ENCODE peak calls at places on chromosome 3, in nine cellular contexts. One of them, this sample, is unnamed.

GRCh38 chr3:74605437-74605836 is 9.0 kb downstream of the CNTN3 start:
- DNase-seq in transverse colon: no peak
- DNase-seq in IMR-90: no peak
- DNase-seq in RPMI8226: no peak
- DNase-seq in effector memory CD4-positive, alpha-beta T cell: no peak
- DNase-seq in NCI-H1694 treated with DMSO at 0.1 percent for 48 hours: no peak
- DNase-seq in right cardiac atrium: no peak
- DNase-seq in EL: no peak
- DNase-seq in memory B cell: no peak
- DNase-seq in this sample: no peak

GRCh38 chr3:25033407-25034029 is 394.5 kb upstream of the RARB start:
- DNase-seq in EL: peak; percentile 48
- DNase-seq in right cardiac atrium: peak; percentile 71
- DNase-seq in effector memory CD4-positive, alpha-beta T cell: no peak
- DNase-seq in transverse colon: peak; percentile 11
- DNase-seq in RPMI8226: peak; percentile 61
- DNase-seq in IMR-90: peak; percentile 6
- DNase-seq in NCI-H1694 treated with DMSO at 0.1 percent for 48 hours: peak; percentile 66
- DNase-seq in memory B cell: no peak
- DNase-seq in this sample: peak; percentile 18

GRCh38 chr3:12286927-12287726 is 1.7 kb upstream of the PPARG start:
- DNase-seq in memory B cell: no peak
- DNase-seq in RPMI8226: no peak
- DNase-seq in transverse colon: peak; percentile 58
- DNase-seq in EL: peak; percentile 26
- DNase-seq in IMR-90: no peak
- DNase-seq in right cardiac atrium: peak; percentile 69
- DNase-seq in NCI-H1694 treated with DMSO at 0.1 percent for 48 hours: no peak
- DNase-seq in effector memory CD4-positive, alpha-beta T cell: no peak
- DNase-seq in this sample: no peak

GRCh38 chr3:12370758-12371157 is 81.9 kb downstream of the PPARG start:
- DNase-seq in right cardiac atrium: no peak
- DNase-seq in EL: peak; percentile 18
- DNase-seq in effector memory CD4-positive, alpha-beta T cell: no peak
- DNase-seq in memory B cell: no peak
- DNase-seq in transverse colon: peak; percentile 33
- DNase-seq in IMR-90: peak; percentile 36
- DNase-seq in NCI-H1694 treated with DMSO at 0.1 percent for 48 hours: no peak
- DNase-seq in RPMI8226: no peak
- DNase-seq in this sample: no peak

GRCh38 chr3:152518346-152518745 is 249.6 kb downstream of the MBNL1 start:
- DNase-seq in EL: no peak
- DNase-seq in effector memory CD4-positive, alpha-beta T cell: no peak
- DNase-seq in transverse colon: no peak
- DNase-seq in RPMI8226: no peak
- DNase-seq in memory B cell: no peak
- DNase-seq in NCI-H1694 treated with DMSO at 0.1 percent for 48 hours: no peak
- DNase-seq in right cardiac atrium: no peak
- DNase-seq in IMR-90: no peak
- DNase-seq in this sample: no peak

GRCh38 chr3:149575213-149575961 is 82.4 kb downstream of the WWTR1 start:
- DNase-seq in effector memory CD4-positive, alpha-beta T cell: no peak
- DNase-seq in memory B cell: no peak
- DNase-seq in RPMI8226: no peak
- DNase-seq in NCI-H1694 treated with DMSO at 0.1 percent for 48 hours: no peak
- DNase-seq in IMR-90: peak; percentile 95
- DNase-seq in transverse colon: no peak
- DNase-seq in right cardiac atrium: peak; percentile 79
- DNase-seq in EL: peak; percentile 95
- DNase-seq in this sample: no peak

GRCh38 chr3:33372218-33373081 is 67.8 kb downstream of the UBP1 start:
- DNase-seq in IMR-90: peak; percentile 73
- DNase-seq in effector memory CD4-positive, alpha-beta T cell: no peak
- DNase-seq in EL: peak; percentile 77
- DNase-seq in right cardiac atrium: no peak
- DNase-seq in RPMI8226: peak; percentile 59
- DNase-seq in memory B cell: peak; percentile 42
- DNase-seq in transverse colon: peak; percentile 30
- DNase-seq in NCI-H1694 treated with DMSO at 0.1 percent for 48 hours: peak; percentile 12
- DNase-seq in this sample: no peak

GRCh38 chr3:57755368-57756021 is 614 bp upstream of the SLMAP start:
- DNase-seq in EL: peak; percentile 48
- DNase-seq in right cardiac atrium: peak; percentile 69
- DNase-seq in transverse colon: peak; percentile 60
- DNase-seq in effector memory CD4-positive, alpha-beta T cell: no peak
- DNase-seq in NCI-H1694 treated with DMSO at 0.1 percent for 48 hours: no peak
- DNase-seq in memory B cell: peak; percentile 8
- DNase-seq in IMR-90: peak; percentile 38
- DNase-seq in RPMI8226: peak; percentile 37
- DNase-seq in this sample: peak; percentile 66

GRCh38 chr3:145022447-145022846 is 1050.8 kb downstream of the DIPK2A start:
- DNase-seq in effector memory CD4-positive, alpha-beta T cell: no peak
- DNase-seq in right cardiac atrium: no peak
- DNase-seq in transverse colon: no peak
- DNase-seq in NCI-H1694 treated with DMSO at 0.1 percent for 48 hours: no peak
- DNase-seq in memory B cell: no peak
- DNase-seq in IMR-90: no peak
- DNase-seq in RPMI8226: no peak
- DNase-seq in EL: no peak
- DNase-seq in this sample: no peak

GRCh38 chr3:42640771-42641370 is 12.6 kb upstream of the ZBTB47 start:
- DNase-seq in right cardiac atrium: no peak
- DNase-seq in memory B cell: no peak
- DNase-seq in NCI-H1694 treated with DMSO at 0.1 percent for 48 hours: no peak
- DNase-seq in RPMI8226: no peak
- DNase-seq in effector memory CD4-positive, alpha-beta T cell: no peak
- DNase-seq in IMR-90: no peak
- DNase-seq in EL: no peak
- DNase-seq in transverse colon: no peak
- DNase-seq in this sample: no peak

GRCh38 chr3:100556656-100557310 is 52.6 kb upstream of the ADGRG7 start:
- DNase-seq in IMR-90: peak; percentile 74
- DNase-seq in transverse colon: no peak
- DNase-seq in RPMI8226: no peak
- DNase-seq in NCI-H1694 treated with DMSO at 0.1 percent for 48 hours: no peak
- DNase-seq in effector memory CD4-positive, alpha-beta T cell: no peak
- DNase-seq in right cardiac atrium: no peak
- DNase-seq in memory B cell: no peak
- DNase-seq in EL: peak; percentile 57
- DNase-seq in this sample: no peak

GRCh38 chr3:186316666-186317260 is 45.3 kb downstream of the DGKG start:
- DNase-seq in memory B cell: no peak
- DNase-seq in effector memory CD4-positive, alpha-beta T cell: no peak
- DNase-seq in NCI-H1694 treated with DMSO at 0.1 percent for 48 hours: no peak
- DNase-seq in IMR-90: no peak
- DNase-seq in EL: no peak
- DNase-seq in right cardiac atrium: no peak
- DNase-seq in RPMI8226: no peak
- DNase-seq in transverse colon: no peak
- DNase-seq in this sample: no peak

GRCh38 chr3:31977736-31978135 is 3.3 kb downstream of the OSBPL10 start:
- DNase-seq in memory B cell: no peak
- DNase-seq in IMR-90: no peak
- DNase-seq in NCI-H1694 treated with DMSO at 0.1 percent for 48 hours: no peak
- DNase-seq in transverse colon: no peak
- DNase-seq in RPMI8226: no peak
- DNase-seq in right cardiac atrium: no peak
- DNase-seq in effector memory CD4-positive, alpha-beta T cell: no peak
- DNase-seq in EL: no peak
- DNase-seq in this sample: no peak

GRCh38 chr3:69527498-69527897 is 141.6 kb upstream of the FRMD4B start:
- DNase-seq in RPMI8226: no peak
- DNase-seq in memory B cell: no peak
- DNase-seq in IMR-90: no peak
- DNase-seq in EL: no peak
- DNase-seq in effector memory CD4-positive, alpha-beta T cell: no peak
- DNase-seq in NCI-H1694 treated with DMSO at 0.1 percent for 48 hours: no peak
- DNase-seq in right cardiac atrium: no peak
- DNase-seq in transverse colon: no peak
- DNase-seq in this sample: no peak

GRCh38 chr3:57298041-57298440 is 5.6 kb upstream of the ASB14 start:
- DNase-seq in memory B cell: no peak
- DNase-seq in transverse colon: no peak
- DNase-seq in EL: peak; percentile 44
- DNase-seq in IMR-90: peak; percentile 40
- DNase-seq in effector memory CD4-positive, alpha-beta T cell: no peak
- DNase-seq in RPMI8226: no peak
- DNase-seq in right cardiac atrium: no peak
- DNase-seq in NCI-H1694 treated with DMSO at 0.1 percent for 48 hours: no peak
- DNase-seq in this sample: no peak

GRCh38 chr3:129068291-129068886 is 7.8 kb downstream of the GP9 start:
- DNase-seq in memory B cell: no peak
- DNase-seq in transverse colon: no peak
- DNase-seq in NCI-H1694 treated with DMSO at 0.1 percent for 48 hours: no peak
- DNase-seq in right cardiac atrium: peak; percentile 65
- DNase-seq in RPMI8226: no peak
- DNase-seq in effector memory CD4-positive, alpha-beta T cell: no peak
- DNase-seq in IMR-90: no peak
- DNase-seq in EL: no peak
- DNase-seq in this sample: no peak

GRCh38 chr3:170639003-170639402 is 53.1 kb upstream of the SLC7A14 start:
- DNase-seq in EL: no peak
- DNase-seq in effector memory CD4-positive, alpha-beta T cell: no peak
- DNase-seq in IMR-90: no peak
- DNase-seq in right cardiac atrium: no peak
- DNase-seq in RPMI8226: no peak
- DNase-seq in NCI-H1694 treated with DMSO at 0.1 percent for 48 hours: no peak
- DNase-seq in memory B cell: no peak
- DNase-seq in transverse colon: no peak
- DNase-seq in this sample: no peak

GRCh38 chr3:138423316-138423715 is 11.1 kb upstream of the ESYT3 start:
- DNase-seq in effector memory CD4-positive, alpha-beta T cell: no peak
- DNase-seq in EL: no peak
- DNase-seq in transverse colon: no peak
- DNase-seq in NCI-H1694 treated with DMSO at 0.1 percent for 48 hours: no peak
- DNase-seq in RPMI8226: no peak
- DNase-seq in IMR-90: no peak
- DNase-seq in memory B cell: no peak
- DNase-seq in right cardiac atrium: no peak
- DNase-seq in this sample: no peak

GRCh38 chr3:46613313-46614005 is 1.1 kb downstream of the FAM240A start:
- DNase-seq in effector memory CD4-positive, alpha-beta T cell: no peak
- DNase-seq in transverse colon: no peak
- DNase-seq in RPMI8226: no peak
- DNase-seq in IMR-90: no peak
- DNase-seq in NCI-H1694 treated with DMSO at 0.1 percent for 48 hours: no peak
- DNase-seq in right cardiac atrium: no peak
- DNase-seq in memory B cell: no peak
- DNase-seq in EL: no peak
- DNase-seq in this sample: no peak

GRCh38 chr3:63872135-63872924 is 8.7 kb downstream of the ATXN7 start:
- DNase-seq in effector memory CD4-positive, alpha-beta T cell: no peak
- DNase-seq in RPMI8226: no peak
- DNase-seq in memory B cell: no peak
- DNase-seq in NCI-H1694 treated with DMSO at 0.1 percent for 48 hours: no peak
- DNase-seq in right cardiac atrium: no peak
- DNase-seq in IMR-90: peak; percentile 92
- DNase-seq in EL: peak; percentile 89
- DNase-seq in transverse colon: no peak
- DNase-seq in this sample: no peak

GRCh38 chr3:194418671-194419070 is 19.6 kb upstream of the GP5 start:
- DNase-seq in effector memory CD4-positive, alpha-beta T cell: no peak
- DNase-seq in NCI-H1694 treated with DMSO at 0.1 percent for 48 hours: no peak
- DNase-seq in memory B cell: no peak
- DNase-seq in RPMI8226: no peak
- DNase-seq in transverse colon: no peak
- DNase-seq in EL: no peak
- DNase-seq in IMR-90: no peak
- DNase-seq in right cardiac atrium: no peak
- DNase-seq in this sample: no peak

GRCh38 chr3:38000965-38001455 is 10.4 kb downstream of the VILL start:
- DNase-seq in RPMI8226: no peak
- DNase-seq in effector memory CD4-positive, alpha-beta T cell: no peak
- DNase-seq in right cardiac atrium: peak; percentile 28
- DNase-seq in NCI-H1694 treated with DMSO at 0.1 percent for 48 hours: no peak
- DNase-seq in memory B cell: no peak
- DNase-seq in transverse colon: no peak
- DNase-seq in IMR-90: no peak
- DNase-seq in EL: no peak
- DNase-seq in this sample: no peak

GRCh38 chr3:70606018-70606417 is 293.6 kb upstream of the MDFIC2 start:
- DNase-seq in right cardiac atrium: no peak
- DNase-seq in RPMI8226: no peak
- DNase-seq in transverse colon: no peak
- DNase-seq in IMR-90: no peak
- DNase-seq in EL: no peak
- DNase-seq in effector memory CD4-positive, alpha-beta T cell: no peak
- DNase-seq in NCI-H1694 treated with DMSO at 0.1 percent for 48 hours: no peak
- DNase-seq in memory B cell: no peak
- DNase-seq in this sample: no peak

GRCh38 chr3:116445291-116445841 is at the start of gene LSAMP:
- DNase-seq in transverse colon: peak; percentile 13
- DNase-seq in effector memory CD4-positive, alpha-beta T cell: no peak
- DNase-seq in NCI-H1694 treated with DMSO at 0.1 percent for 48 hours: peak; percentile 56
- DNase-seq in IMR-90: peak; percentile 35
- DNase-seq in memory B cell: no peak
- DNase-seq in EL: no peak
- DNase-seq in right cardiac atrium: peak; percentile 48
- DNase-seq in RPMI8226: no peak
- DNase-seq in this sample: peak; percentile 91

GRCh38 chr3:128549283-128550112 is 56.5 kb upstream of the GATA2 start:
- DNase-seq in right cardiac atrium: peak; percentile 91
- DNase-seq in IMR-90: peak; percentile 76
- DNase-seq in NCI-H1694 treated with DMSO at 0.1 percent for 48 hours: no peak
- DNase-seq in memory B cell: no peak
- DNase-seq in EL: peak; percentile 89
- DNase-seq in effector memory CD4-positive, alpha-beta T cell: no peak
- DNase-seq in RPMI8226: no peak
- DNase-seq in transverse colon: no peak
- DNase-seq in this sample: no peak

This sample was measured in nucleus accumbens.